ENCODE peak calls at places on chromosomes 4 and X, in seven cellular contexts. S, W, K, F, O, B and T are unnamed samples.

GRCh38 chrX:16771483-16772398 is 14.5 kb upstream of the TXLNG start:
- DNase-seq in S (no peak), W (no peak), K (peak), F (no peak), O (peak), B (no peak), T (no peak)

GRCh38 chr4:8067274-8067936 is 91.2 kb downstream of the ABLIM2 start:
- DNase-seq in S (no peak), W (no peak), K (no peak), F (no peak), O (no peak), B (no peak), T (no peak)

GRCh38 chr4:68373513-68373912 is 23.6 kb upstream of the YTHDC1 start:
- DNase-seq in S (peak), W (no peak), K (no peak), F (peak), O (no peak), B (peak), T (peak)

GRCh38 chrX:85994228-85994627 is 53.1 kb downstream of the CHM start:
- DNase-seq in S (no peak), W (no peak), K (no peak), F (no peak), O (no peak), B (no peak), T (no peak)

GRCh38 chr4:7132730-7133582 is 59.4 kb upstream of the SORCS2 start:
- DNase-seq in S (no peak), W (no peak), K (no peak), F (no peak), O (no peak), B (no peak), T (no peak)

GRCh38 chr4:176193898-176194297 is 1.5 kb downstream of the SPATA4 start:
- DNase-seq in S (peak), W (peak), K (no peak), F (no peak), O (no peak), B (no peak), T (no peak)

GRCh38 chrX:39645059-39645895 is 452.5 kb downstream of the BCOR start:
- DNase-seq in S (peak), W (peak), K (no peak), F (peak), O (no peak), B (no peak), T (no peak)

GRCh38 chr4:86306816-86307215 is 53.0 kb downstream of the MAPK10 start:
- DNase-seq in S (no peak), W (peak), K (no peak), F (no peak), O (no peak), B (no peak), T (no peak)

GRCh38 chrX:30302957-30303356 is 6.2 kb downstream of the NR0B1 start:
- DNase-seq in S (no peak), W (no peak), K (no peak), F (peak), O (no peak), B (peak), T (no peak)

GRCh38 chrX:31255310-31256033 is 183.6 kb upstream of the FTHL17 start:
- DNase-seq in S (no peak), W (no peak), K (no peak), F (no peak), O (no peak), B (no peak), T (no peak)

GRCh38 chrX:109939498-109939897 is 63.4 kb upstream of the TMEM164 start:
- DNase-seq in S (no peak), W (no peak), K (no peak), F (no peak), O (no peak), B (no peak), T (no peak)